ENCODE peak calls at places on chromosome 1, in seven cellular contexts. Z, U, R, C, O, Y and F are unnamed samples.

GRCh38 chr1:81797701-81798100 is 3.0 kb upstream of the ADGRL2 start:
- DNase-seq in Z (no peak), U (no peak), R (no peak), C (no peak), O (no peak), Y (no peak), F (no peak)

GRCh38 chr1:243917177-243917862 is 67.3 kb upstream of the AKT3 start:
- DNase-seq in Z (peak), U (no peak), R (no peak), C (no peak), O (no peak), Y (peak), F (no peak)

GRCh38 chr1:197915217-197915616 is 2.0 kb upstream of the LHX9 start:
- DNase-seq in Z (no peak), U (no peak), R (no peak), C (no peak), O (no peak), Y (peak), F (no peak)

GRCh38 chr1:206540044-206540758 is 32.9 kb downstream of the RASSF5 start:
- DNase-seq in Z (no peak), U (no peak), R (no peak), C (no peak), O (no peak), Y (no peak), F (no peak)

GRCh38 chr1:14267991-14268390 is 330.5 kb upstream of the KAZN start:
- DNase-seq in Z (no peak), U (no peak), R (no peak), C (no peak), O (no peak), Y (no peak), F (no peak)

GRCh38 chr1:43558346-43558841 is 27.7 kb downstream of the PTPRF start:
- DNase-seq in Z (no peak), U (no peak), R (no peak), C (no peak), O (no peak), Y (peak), F (no peak)

GRCh38 chr1:145926706-145927072 is 595 bp downstream of the RBM8A start:
- DNase-seq in Z (no peak), U (no peak), R (no peak), C (no peak), O (no peak), Y (no peak), F (no peak)

GRCh38 chr1:81867235-81867634 is 66.5 kb downstream of the ADGRL2 start:
- DNase-seq in Z (no peak), U (no peak), R (no peak), C (no peak), O (no peak), Y (no peak), F (no peak)

GRCh38 chr1:24154215-24154614 is 11.3 kb upstream of the IL22RA1 start:
- DNase-seq in Z (no peak), U (no peak), R (no peak), C (no peak), O (no peak), Y (no peak), F (no peak)

GRCh38 chr1:24152631-24153494 is 9.9 kb upstream of the IL22RA1 start:
- DNase-seq in Z (no peak), U (no peak), R (no peak), C (no peak), O (no peak), Y (no peak), F (no peak)

GRCh38 chr1:24157921-24158481 is 15.1 kb upstream of the IL22RA1 start:
- DNase-seq in Z (no peak), U (no peak), R (no peak), C (no peak), O (no peak), Y (peak), F (no peak)

GRCh38 chr1:24156542-24157260 is 13.8 kb upstream of the IL22RA1 start:
- DNase-seq in Z (no peak), U (no peak), R (no peak), C (no peak), O (no peak), Y (no peak), F (no peak)

GRCh38 chr1:24155011-24155782 is 12.3 kb upstream of the IL22RA1 start:
- DNase-seq in Z (no peak), U (peak), R (peak), C (peak), O (peak), Y (peak), F (no peak)
- TF ChIP-seq JUND in Z (no peak), U (no peak), R (no peak), C (peak), O (no peak), Y (no peak), F (no peak)

GRCh38 chr1:210362526-210362925 is 33.8 kb downstream of the HHAT start:
- DNase-seq in Z (no peak), U (no peak), R (no peak), C (no peak), O (no peak), Y (no peak), F (no peak)

GRCh38 chr1:210359255-210359654 is 30.6 kb downstream of the HHAT start:
- DNase-seq in Z (no peak), U (no peak), R (no peak), C (no peak), O (no peak), Y (no peak), F (no peak)

GRCh38 chr1:210360852-210361477 is 32.3 kb downstream of the HHAT start:
- DNase-seq in Z (no peak), U (no peak), R (peak), C (peak), O (no peak), Y (peak), F (peak)

GRCh38 chr1:210361665-210362064 is 33.0 kb downstream of the HHAT start:
- DNase-seq in Z (no peak), U (no peak), R (no peak), C (no peak), O (no peak), Y (no peak), F (no peak)

GRCh38 chr1:210358511-210359148 is 29.9 kb downstream of the HHAT start:
- DNase-seq in Z (peak), U (no peak), R (no peak), C (no peak), O (no peak), Y (no peak), F (no peak)
- TF ChIP-seq JUND in Z (no peak), U (no peak), R (no peak), C (no peak), O (no peak), Y (no peak), F (no peak)

GRCh38 chr1:214117780-214118179 is 130.0 kb downstream of the PROX1 start:
- DNase-seq in Z (no peak), U (no peak), R (no peak), C (no peak), O (no peak), Y (no peak), F (no peak)
- TF ChIP-seq JUND in Z (no peak), U (no peak), R (no peak), C (no peak), O (no peak), Y (no peak), F (no peak)

GRCh38 chr1:86423873-86424272 is at the start of gene CLCA2:
- DNase-seq in Z (no peak), U (no peak), R (no peak), C (no peak), O (no peak), Y (no peak), F (no peak)
- TF ChIP-seq JUND in Z (no peak), U (no peak), R (no peak), C (no peak), O (no peak), Y (no peak), F (no peak)

GRCh38 chr1:39269349-39269748 is 64.9 kb downstream of the MACF1 start:
- DNase-seq in Z (no peak), U (no peak), R (no peak), C (no peak), O (no peak), Y (no peak), F (no peak)

GRCh38 chr1:39268112-39268581 is 63.7 kb downstream of the MACF1 start:
- DNase-seq in Z (no peak), U (no peak), R (no peak), C (no peak), O (no peak), Y (no peak), F (peak)

GRCh38 chr1:39266269-39266668 is 61.8 kb downstream of the MACF1 start:
- DNase-seq in Z (no peak), U (no peak), R (peak), C (no peak), O (no peak), Y (no peak), F (peak)

GRCh38 chr1:39268906-39269305 is 64.4 kb downstream of the MACF1 start:
- DNase-seq in Z (peak), U (no peak), R (no peak), C (no peak), O (no peak), Y (no peak), F (no peak)

DNA sequence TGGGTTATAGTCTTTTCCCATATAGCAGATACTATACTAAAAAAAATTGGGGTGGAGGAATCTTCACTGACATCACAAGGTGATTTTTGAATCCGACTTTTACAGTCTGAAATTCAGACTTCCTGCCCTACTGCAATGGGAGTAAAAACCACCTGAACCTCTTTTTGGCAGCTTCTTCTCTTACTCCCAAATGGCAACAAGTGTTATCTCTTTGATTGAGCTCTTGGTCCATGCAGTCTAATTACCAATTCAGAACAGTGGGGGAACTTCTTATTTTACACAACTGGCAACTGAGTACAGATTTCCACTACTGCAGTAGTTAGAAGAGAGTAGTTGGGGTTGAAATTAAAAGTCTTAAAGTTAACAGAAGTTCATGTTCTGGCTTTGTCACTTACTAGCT is 62.3 kb downstream of the MACF1 start:
- DNase-seq in Z (no peak), U (no peak), R (no peak), C (no peak), O (no peak), Y (no peak), F (no peak)
- TF ChIP-seq JUND in Z (no peak), U (no peak), R (no peak), C (no peak), O (no peak), Y (no peak), F (no peak)

DNA sequence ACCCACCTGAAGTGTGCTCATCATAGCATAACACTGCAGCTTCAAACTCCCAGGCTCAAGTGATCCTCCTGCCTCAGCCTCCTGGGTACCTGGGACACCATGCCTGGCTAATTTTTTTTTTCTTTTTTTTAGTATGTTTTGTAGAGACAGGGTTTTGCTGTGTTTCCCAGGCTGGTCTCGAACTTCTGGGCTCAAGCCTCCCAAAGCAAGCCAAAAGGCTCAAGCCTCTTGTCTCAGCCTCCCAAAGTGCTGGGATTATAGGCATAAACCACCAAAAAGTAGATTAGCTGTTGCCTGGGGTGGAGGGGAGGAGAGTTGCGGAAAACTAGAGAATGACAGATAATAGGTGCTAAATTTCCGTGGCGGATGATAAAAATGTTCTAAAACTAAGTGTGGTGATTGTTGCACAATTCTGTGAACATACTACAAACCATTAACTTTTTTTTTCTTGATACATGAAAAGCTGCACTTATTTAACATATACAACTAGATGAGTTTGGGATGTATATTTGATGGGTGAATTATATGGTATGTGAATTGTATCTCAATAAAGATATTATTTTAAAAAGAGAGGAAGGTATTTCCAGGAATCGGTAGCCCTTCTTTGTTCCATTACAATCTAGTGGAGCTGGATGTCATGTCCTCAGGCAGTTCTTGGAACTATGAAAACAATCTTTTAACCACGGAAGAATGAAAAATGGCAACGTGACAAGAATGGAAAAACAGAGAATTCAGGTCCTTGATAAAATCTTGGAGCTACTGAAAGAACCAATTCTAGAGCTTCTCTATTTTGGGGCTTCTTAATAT is 27.3 kb upstream of the MED18 start:
- DNase-seq in Z (no peak), U (no peak), R (no peak), C (no peak), O (no peak), Y (no peak), F (peak)
- TF ChIP-seq JUND in Z (no peak), U (no peak), R (no peak), C (no peak), O (no peak), Y (no peak), F (no peak)

GRCh38 chr1:30684881-30685795 is 38.2 kb downstream of the MATN1 start:
- DNase-seq in Z (peak), U (peak), R (peak), C (peak), O (no peak), Y (peak), F (no peak)
- TF ChIP-seq JUND in Z (peak), U (no peak), R (no peak), C (no peak), O (no peak), Y (no peak), F (no peak)

DNA sequence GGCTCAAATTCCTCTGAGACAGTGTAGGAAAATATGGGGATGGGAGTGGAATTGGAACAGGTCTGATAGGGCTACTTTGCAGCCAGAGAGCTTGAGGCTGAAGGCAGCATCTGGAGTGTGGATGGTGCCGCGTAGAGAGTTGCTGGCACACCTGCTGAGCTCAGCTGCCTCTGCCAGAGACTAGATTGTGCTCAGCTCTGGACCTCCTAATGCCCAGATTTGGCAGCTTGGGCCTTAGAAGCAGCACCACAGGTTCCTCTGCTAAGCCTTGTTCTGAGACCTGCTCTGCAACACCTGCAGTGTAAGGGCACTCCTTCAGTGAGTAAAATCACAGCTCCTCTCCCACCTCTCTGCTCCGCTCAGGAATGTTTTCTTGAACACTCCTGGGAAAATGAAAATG is 23.3 kb downstream of the ACOT11 start:
- DNase-seq in Z (no peak), U (no peak), R (no peak), C (no peak), O (no peak), Y (no peak), F (no peak)
- TF ChIP-seq JUND in Z (no peak), U (no peak), R (no peak), C (no peak), O (no peak), Y (no peak), F (no peak)